ENCODE peak calls at places on chromosomes 2 and 18, in seven cellular contexts. G, K, M, N, R, W and X are unnamed samples.

GRCh38 chr2:43519711-43520221 is 76.1 kb downstream of the THADA start:
- DNase-seq in G (no peak), K (peak), M (no peak), N (no peak), R (peak), W (no peak), X (peak)

GRCh38 chr2:207683879-207684627 is 27.4 kb upstream of the CCNYL1 start:
- DNase-seq in G (no peak), K (no peak), M (no peak), N (peak), R (peak), W (peak), X (peak)

GRCh38 chr2:43818761-43819160 is 19.9 kb downstream of the ABCG5 start:
- DNase-seq in G (no peak), K (no peak), M (no peak), N (no peak), R (no peak), W (peak), X (no peak)

GRCh38 chr2:134411828-134412638 is 158.2 kb downstream of the MGAT5 start:
- DNase-seq in G (no peak), K (peak), M (peak), N (peak), R (no peak), W (peak), X (no peak)

GRCh38 chr2:95060446-95061118 is 35.1 kb downstream of the MAL start:
- DNase-seq in G (peak), K (no peak), M (no peak), N (no peak), R (no peak), W (no peak), X (no peak)

GRCh38 chr2:102841107-102841840 is 79.4 kb downstream of the TMEM182 start:
- DNase-seq in G (no peak), K (peak), M (peak), N (peak), R (no peak), W (peak), X (no peak)

GRCh38 chr2:37324536-37324785 is 172 bp downstream of the PRKD3 start:
- DNase-seq in G (no peak), K (peak), M (peak), N (no peak), R (no peak), W (no peak), X (no peak)

GRCh38 chr2:221513251-221513650 is 58.9 kb downstream of the EPHA4 start:
- DNase-seq in G (no peak), K (no peak), M (no peak), N (no peak), R (no peak), W (no peak), X (no peak)

GRCh38 chr2:47174731-47175361 is 19.7 kb upstream of the STPG4 start:
- DNase-seq in G (no peak), K (peak), M (peak), N (peak), R (no peak), W (peak), X (peak)

GRCh38 chr2:63066265-63066664 is 15.6 kb downstream of the OTX1 start:
- DNase-seq in G (no peak), K (no peak), M (no peak), N (no peak), R (no peak), W (no peak), X (no peak)

GRCh38 chr2:149076863-149077412 is 38.4 kb downstream of the LYPD6B start:
- DNase-seq in G (no peak), K (peak), M (no peak), N (no peak), R (no peak), W (no peak), X (no peak)

GRCh38 chr18:59140287-59140885 is 702 bp downstream of the SEC11C start:
- DNase-seq in G (no peak), K (peak), M (no peak), N (no peak), R (no peak), W (peak), X (peak)

GRCh38 chr2:239608723-239609122 is 207.9 kb upstream of the HDAC4 start:
- DNase-seq in G (peak), K (no peak), M (no peak), N (no peak), R (no peak), W (no peak), X (no peak)

GRCh38 chr2:2729246-2729645 is 398.2 kb upstream of the MYT1L start:
- DNase-seq in G (no peak), K (no peak), M (no peak), N (no peak), R (no peak), W (no peak), X (no peak)

GRCh38 chr2:102063948-102064678 is 72.4 kb downstream of the IL1R2 start:
- DNase-seq in G (peak), K (peak), M (peak), N (peak), R (peak), W (peak), X (peak)

GRCh38 chr2:145161656-145162055 is 641.7 kb upstream of the ZEB2 start:
- DNase-seq in G (no peak), K (no peak), M (no peak), N (no peak), R (no peak), W (no peak), X (no peak)

GRCh38 chr2:213066445-213066746 is 85.0 kb downstream of the IKZF2 start:
- DNase-seq in G (no peak), K (no peak), M (no peak), N (no peak), R (no peak), W (no peak), X (no peak)

GRCh38 chr2:85255813-85256581 is 71.8 kb downstream of the TGOLN2 start:
- DNase-seq in G (no peak), K (peak), M (no peak), N (no peak), R (no peak), W (no peak), X (no peak)

GRCh38 chr2:9226458-9227380 is 20.1 kb downstream of the ASAP2 start:
- DNase-seq in G (no peak), K (no peak), M (no peak), N (no peak), R (no peak), W (no peak), X (no peak)

GRCh38 chr2:62794791-62795190 is 89.3 kb downstream of the EHBP1 start:
- DNase-seq in G (no peak), K (no peak), M (no peak), N (no peak), R (no peak), W (peak), X (no peak)

GRCh38 chr18:45243347-45244095 is 371.8 kb upstream of the SLC14A2 start:
- DNase-seq in G (no peak), K (no peak), M (no peak), N (no peak), R (no peak), W (no peak), X (no peak)

GRCh38 chr2:174985624-174986023 is 19.6 kb downstream of the CHN1 start:
- DNase-seq in G (no peak), K (peak), M (no peak), N (peak), R (no peak), W (peak), X (no peak)

GRCh38 chr2:85723707-85724360 is 29.7 kb downstream of the GNLY start:
- DNase-seq in G (peak), K (no peak), M (no peak), N (no peak), R (no peak), W (no peak), X (no peak)

GRCh38 chr18:3305354-3305762 is 43.4 kb downstream of the MYL12B start:
- DNase-seq in G (no peak), K (no peak), M (peak), N (no peak), R (peak), W (peak), X (peak)

GRCh38 chr2:240898108-240898730 is 2.3 kb upstream of the MAB21L4 start:
- DNase-seq in G (no peak), K (no peak), M (no peak), N (no peak), R (no peak), W (no peak), X (no peak)

GRCh38 chr18:49510393-49511115 is 23.5 kb upstream of the C18orf32 start:
- DNase-seq in G (no peak), K (peak), M (peak), N (peak), R (no peak), W (peak), X (no peak)

GRCh38 chr18:47184419-47185050 is 8.4 kb upstream of the IER3IP1 start:
- DNase-seq in G (no peak), K (peak), M (no peak), N (no peak), R (no peak), W (no peak), X (no peak)

GRCh38 chr2:240822280-240822847 is 2.3 kb upstream of the KIF1A start:
- DNase-seq in G (no peak), K (no peak), M (no peak), N (no peak), R (no peak), W (no peak), X (no peak)

GRCh38 chr2:191691016-191691725 is 13.2 kb downstream of the NABP1 start:
- DNase-seq in G (no peak), K (peak), M (peak), N (peak), R (peak), W (peak), X (peak)

GRCh38 chr2:43846140-43846793 is 7.5 kb downstream of the ABCG8 start:
- DNase-seq in G (no peak), K (no peak), M (no peak), N (no peak), R (no peak), W (no peak), X (no peak)

GRCh38 chr2:239261336-239261735 is 139.5 kb downstream of the HDAC4 start:
- DNase-seq in G (no peak), K (no peak), M (no peak), N (no peak), R (no peak), W (no peak), X (no peak)

GRCh38 chr2:117199511-117199910 is 615.0 kb upstream of the DDX18 start:
- DNase-seq in G (no peak), K (no peak), M (no peak), N (no peak), R (no peak), W (no peak), X (no peak)

GRCh38 chr18:7958897-7959146 is 391.7 kb downstream of the PTPRM start:
- DNase-seq in G (no peak), K (no peak), M (no peak), N (no peak), R (no peak), W (no peak), X (no peak)

GRCh38 chr2:176085120-176085788 is 1.5 kb upstream of the EVX2 start:
- DNase-seq in G (no peak), K (no peak), M (no peak), N (no peak), R (no peak), W (no peak), X (no peak)

GRCh38 chr2:201643216-201643651 is at the start of gene TMEM237:
- DNase-seq in G (no peak), K (peak), M (no peak), N (no peak), R (no peak), W (peak), X (no peak)

GRCh38 chr18:9421788-9422329 is 53.5 kb upstream of the RALBP1 start:
- DNase-seq in G (no peak), K (no peak), M (no peak), N (no peak), R (no peak), W (no peak), X (no peak)